ENCODE peak calls at places on chromosomes 11 and 22, in eight cellular contexts. One of them, this sample, is unnamed.

GRCh38 chr22:22171357-22172218 is 73.0 kb upstream of the VPREB1 start:
- DNase-seq in NCI-H1417 treated with DMSO at 0.1 percent for 48 hours: no peak
- DNase-seq in stimulated activated CD4-positive, alpha-beta T cell treated with anti-CD3 and anti-CD28 coated beads, Interleukin-4, amount 100 ng/mL, for 48 hours: no peak
- DNase-seq in activated T-helper 1 cell treated with anti-CD3 and anti-CD28 coated beads, Interleukin-12 subunit alpha, Interleukin-12 subunit beta, Interleukin-2, Interleukin-4 antibody, amounts not matched to agents 30 ng/mL and 10 ng/mL and 1 ng/mL, durations not matched to agents 14 hours and 24 hours and 36 hours: no peak
- DNase-seq in heart right ventricle: no peak
- DNase-seq in astrocyte of the spinal cord: no peak
- DNase-seq in M059J: peak
- DNase-seq in AG20443: peak
- DNase-seq in this sample: peak

GRCh38 chr11:61688368-61689163 is 8.4 kb downstream of the DAGLA start:
- DNase-seq in NCI-H1417 treated with DMSO at 0.1 percent for 48 hours: no peak
- DNase-seq in stimulated activated CD4-positive, alpha-beta T cell treated with anti-CD3 and anti-CD28 coated beads, Interleukin-4, amount 100 ng/mL, for 48 hours: no peak
- DNase-seq in activated T-helper 1 cell treated with anti-CD3 and anti-CD28 coated beads, Interleukin-12 subunit alpha, Interleukin-12 subunit beta, Interleukin-2, Interleukin-4 antibody, amounts not matched to agents 30 ng/mL and 10 ng/mL and 1 ng/mL, durations not matched to agents 14 hours and 24 hours and 36 hours: no peak
- DNase-seq in heart right ventricle: peak
- DNase-seq in astrocyte of the spinal cord: no peak
- DNase-seq in M059J: peak
- DNase-seq in AG20443: peak
- DNase-seq in this sample: peak

GRCh38 chr11:119029340-119030028 is 1.2 kb downstream of the SLC37A4 start:
- DNase-seq in NCI-H1417 treated with DMSO at 0.1 percent for 48 hours: no peak
- DNase-seq in stimulated activated CD4-positive, alpha-beta T cell treated with anti-CD3 and anti-CD28 coated beads, Interleukin-4, amount 100 ng/mL, for 48 hours: no peak
- DNase-seq in activated T-helper 1 cell treated with anti-CD3 and anti-CD28 coated beads, Interleukin-12 subunit alpha, Interleukin-12 subunit beta, Interleukin-2, Interleukin-4 antibody, amounts not matched to agents 30 ng/mL and 10 ng/mL and 1 ng/mL, durations not matched to agents 14 hours and 24 hours and 36 hours: no peak
- DNase-seq in heart right ventricle: peak
- DNase-seq in astrocyte of the spinal cord: no peak
- DNase-seq in M059J: no peak
- DNase-seq in AG20443: no peak
- DNase-seq in this sample: no peak

GRCh38 chr22:49212466-49212865 is 615.2 kb downstream of the BRD1 start:
- DNase-seq in NCI-H1417 treated with DMSO at 0.1 percent for 48 hours: no peak
- DNase-seq in stimulated activated CD4-positive, alpha-beta T cell treated with anti-CD3 and anti-CD28 coated beads, Interleukin-4, amount 100 ng/mL, for 48 hours: no peak
- DNase-seq in activated T-helper 1 cell treated with anti-CD3 and anti-CD28 coated beads, Interleukin-12 subunit alpha, Interleukin-12 subunit beta, Interleukin-2, Interleukin-4 antibody, amounts not matched to agents 30 ng/mL and 10 ng/mL and 1 ng/mL, durations not matched to agents 14 hours and 24 hours and 36 hours: no peak
- DNase-seq in heart right ventricle: no peak
- DNase-seq in astrocyte of the spinal cord: no peak
- DNase-seq in M059J: no peak
- DNase-seq in AG20443: no peak
- DNase-seq in this sample: no peak

GRCh38 chr11:107468596-107468995 is 11.0 kb upstream of the CWF19L2 start:
- DNase-seq in NCI-H1417 treated with DMSO at 0.1 percent for 48 hours: no peak
- DNase-seq in stimulated activated CD4-positive, alpha-beta T cell treated with anti-CD3 and anti-CD28 coated beads, Interleukin-4, amount 100 ng/mL, for 48 hours: no peak
- DNase-seq in activated T-helper 1 cell treated with anti-CD3 and anti-CD28 coated beads, Interleukin-12 subunit alpha, Interleukin-12 subunit beta, Interleukin-2, Interleukin-4 antibody, amounts not matched to agents 30 ng/mL and 10 ng/mL and 1 ng/mL, durations not matched to agents 14 hours and 24 hours and 36 hours: no peak
- DNase-seq in heart right ventricle: no peak
- DNase-seq in astrocyte of the spinal cord: peak
- DNase-seq in M059J: peak
- DNase-seq in AG20443: no peak
- DNase-seq in this sample: peak

GRCh38 chr11:124983674-124984511 is 29.9 kb downstream of the CCDC15 start:
- DNase-seq in NCI-H1417 treated with DMSO at 0.1 percent for 48 hours: no peak
- DNase-seq in stimulated activated CD4-positive, alpha-beta T cell treated with anti-CD3 and anti-CD28 coated beads, Interleukin-4, amount 100 ng/mL, for 48 hours: no peak
- DNase-seq in activated T-helper 1 cell treated with anti-CD3 and anti-CD28 coated beads, Interleukin-12 subunit alpha, Interleukin-12 subunit beta, Interleukin-2, Interleukin-4 antibody, amounts not matched to agents 30 ng/mL and 10 ng/mL and 1 ng/mL, durations not matched to agents 14 hours and 24 hours and 36 hours: no peak
- DNase-seq in heart right ventricle: no peak
- DNase-seq in astrocyte of the spinal cord: no peak
- DNase-seq in M059J: no peak
- DNase-seq in AG20443: peak
- DNase-seq in this sample: no peak

GRCh38 chr11:124625504-124626168 is 3.0 kb downstream of the TBRG1 start:
- DNase-seq in NCI-H1417 treated with DMSO at 0.1 percent for 48 hours: no peak
- DNase-seq in stimulated activated CD4-positive, alpha-beta T cell treated with anti-CD3 and anti-CD28 coated beads, Interleukin-4, amount 100 ng/mL, for 48 hours: no peak
- DNase-seq in activated T-helper 1 cell treated with anti-CD3 and anti-CD28 coated beads, Interleukin-12 subunit alpha, Interleukin-12 subunit beta, Interleukin-2, Interleukin-4 antibody, amounts not matched to agents 30 ng/mL and 10 ng/mL and 1 ng/mL, durations not matched to agents 14 hours and 24 hours and 36 hours: no peak
- DNase-seq in heart right ventricle: no peak
- DNase-seq in astrocyte of the spinal cord: no peak
- DNase-seq in M059J: no peak
- DNase-seq in AG20443: no peak
- DNase-seq in this sample: no peak

GRCh38 chr11:73213196-73214143 is 4.6 kb upstream of the P2RY2 start:
- DNase-seq in NCI-H1417 treated with DMSO at 0.1 percent for 48 hours: no peak
- DNase-seq in stimulated activated CD4-positive, alpha-beta T cell treated with anti-CD3 and anti-CD28 coated beads, Interleukin-4, amount 100 ng/mL, for 48 hours: no peak
- DNase-seq in activated T-helper 1 cell treated with anti-CD3 and anti-CD28 coated beads, Interleukin-12 subunit alpha, Interleukin-12 subunit beta, Interleukin-2, Interleukin-4 antibody, amounts not matched to agents 30 ng/mL and 10 ng/mL and 1 ng/mL, durations not matched to agents 14 hours and 24 hours and 36 hours: no peak
- DNase-seq in heart right ventricle: no peak
- DNase-seq in astrocyte of the spinal cord: no peak
- DNase-seq in M059J: no peak
- DNase-seq in AG20443: no peak
- DNase-seq in this sample: no peak

GRCh38 chr11:34345991-34346480 is 11.8 kb downstream of the ABTB2 start:
- DNase-seq in NCI-H1417 treated with DMSO at 0.1 percent for 48 hours: no peak
- DNase-seq in stimulated activated CD4-positive, alpha-beta T cell treated with anti-CD3 and anti-CD28 coated beads, Interleukin-4, amount 100 ng/mL, for 48 hours: no peak
- DNase-seq in activated T-helper 1 cell treated with anti-CD3 and anti-CD28 coated beads, Interleukin-12 subunit alpha, Interleukin-12 subunit beta, Interleukin-2, Interleukin-4 antibody, amounts not matched to agents 30 ng/mL and 10 ng/mL and 1 ng/mL, durations not matched to agents 14 hours and 24 hours and 36 hours: no peak
- DNase-seq in heart right ventricle: peak
- DNase-seq in astrocyte of the spinal cord: peak
- DNase-seq in M059J: no peak
- DNase-seq in AG20443: no peak
- DNase-seq in this sample: peak

GRCh38 chr22:25153961-25154685 is 45.5 kb upstream of the CRYBB3 start:
- DNase-seq in NCI-H1417 treated with DMSO at 0.1 percent for 48 hours: no peak
- DNase-seq in stimulated activated CD4-positive, alpha-beta T cell treated with anti-CD3 and anti-CD28 coated beads, Interleukin-4, amount 100 ng/mL, for 48 hours: no peak
- DNase-seq in activated T-helper 1 cell treated with anti-CD3 and anti-CD28 coated beads, Interleukin-12 subunit alpha, Interleukin-12 subunit beta, Interleukin-2, Interleukin-4 antibody, amounts not matched to agents 30 ng/mL and 10 ng/mL and 1 ng/mL, durations not matched to agents 14 hours and 24 hours and 36 hours: no peak
- DNase-seq in heart right ventricle: peak
- DNase-seq in astrocyte of the spinal cord: peak
- DNase-seq in M059J: peak
- DNase-seq in AG20443: peak
- DNase-seq in this sample: peak

GRCh38 chr11:64297722-64298358 is 2.3 kb upstream of the CATSPERZ start:
- DNase-seq in NCI-H1417 treated with DMSO at 0.1 percent for 48 hours: no peak
- DNase-seq in stimulated activated CD4-positive, alpha-beta T cell treated with anti-CD3 and anti-CD28 coated beads, Interleukin-4, amount 100 ng/mL, for 48 hours: no peak
- DNase-seq in activated T-helper 1 cell treated with anti-CD3 and anti-CD28 coated beads, Interleukin-12 subunit alpha, Interleukin-12 subunit beta, Interleukin-2, Interleukin-4 antibody, amounts not matched to agents 30 ng/mL and 10 ng/mL and 1 ng/mL, durations not matched to agents 14 hours and 24 hours and 36 hours: no peak
- DNase-seq in heart right ventricle: no peak
- DNase-seq in astrocyte of the spinal cord: no peak
- DNase-seq in M059J: no peak
- DNase-seq in AG20443: no peak
- DNase-seq in this sample: no peak

GRCh38 chr22:46296257-46297150 is at the start of gene GTSE1:
- DNase-seq in NCI-H1417 treated with DMSO at 0.1 percent for 48 hours: peak
- DNase-seq in stimulated activated CD4-positive, alpha-beta T cell treated with anti-CD3 and anti-CD28 coated beads, Interleukin-4, amount 100 ng/mL, for 48 hours: peak
- DNase-seq in activated T-helper 1 cell treated with anti-CD3 and anti-CD28 coated beads, Interleukin-12 subunit alpha, Interleukin-12 subunit beta, Interleukin-2, Interleukin-4 antibody, amounts not matched to agents 30 ng/mL and 10 ng/mL and 1 ng/mL, durations not matched to agents 14 hours and 24 hours and 36 hours: peak
- DNase-seq in heart right ventricle: peak
- DNase-seq in astrocyte of the spinal cord: peak
- DNase-seq in M059J: peak
- DNase-seq in AG20443: peak
- DNase-seq in this sample: peak

GRCh38 chr11:94732617-94733292 is 35.4 kb upstream of the AMOTL1 start:
- DNase-seq in NCI-H1417 treated with DMSO at 0.1 percent for 48 hours: no peak
- DNase-seq in stimulated activated CD4-positive, alpha-beta T cell treated with anti-CD3 and anti-CD28 coated beads, Interleukin-4, amount 100 ng/mL, for 48 hours: no peak
- DNase-seq in activated T-helper 1 cell treated with anti-CD3 and anti-CD28 coated beads, Interleukin-12 subunit alpha, Interleukin-12 subunit beta, Interleukin-2, Interleukin-4 antibody, amounts not matched to agents 30 ng/mL and 10 ng/mL and 1 ng/mL, durations not matched to agents 14 hours and 24 hours and 36 hours: no peak
- DNase-seq in heart right ventricle: peak
- DNase-seq in astrocyte of the spinal cord: peak
- DNase-seq in M059J: peak
- DNase-seq in AG20443: no peak
- DNase-seq in this sample: peak

GRCh38 chr22:37732699-37733607 is 36.1 kb downstream of the TRIOBP start:
- DNase-seq in NCI-H1417 treated with DMSO at 0.1 percent for 48 hours: no peak
- DNase-seq in stimulated activated CD4-positive, alpha-beta T cell treated with anti-CD3 and anti-CD28 coated beads, Interleukin-4, amount 100 ng/mL, for 48 hours: no peak
- DNase-seq in activated T-helper 1 cell treated with anti-CD3 and anti-CD28 coated beads, Interleukin-12 subunit alpha, Interleukin-12 subunit beta, Interleukin-2, Interleukin-4 antibody, amounts not matched to agents 30 ng/mL and 10 ng/mL and 1 ng/mL, durations not matched to agents 14 hours and 24 hours and 36 hours: no peak
- DNase-seq in heart right ventricle: no peak
- DNase-seq in astrocyte of the spinal cord: no peak
- DNase-seq in M059J: no peak
- DNase-seq in AG20443: no peak
- DNase-seq in this sample: no peak

This sample was measured in AG10803.